ENCODE peak calls at places on chromosomes 3 and 15, in four cellular contexts. P is EL; A is sciatic nerve; V is activated CD8-positive, alpha-beta memory T cell treated with anti-CD3 and anti-CD28 coated beads, Interleukin-2, amount 50 U/mL, for 48 hours. N is an unnamed sample.

GRCh38 chr3:10788451-10788850 is 27.6 kb upstream of the SLC6A11 start:
- DNase-seq in P (no peak), A (no peak), V (no peak), N (no peak)

GRCh38 chr15:71806452-71806931 is 3.9 kb upstream of the NR2E3 start:
- DNase-seq in P (peak; percentile 75), A (no peak), V (no peak), N (no peak)

GRCh38 chr15:90062023-90062728 is 40.1 kb downstream of the IDH2 start:
- DNase-seq in P (no peak), A (no peak), V (no peak), N (peak; percentile 87)

GRCh38 chr15:64746921-64747320 is 28.5 kb downstream of the RBPMS2 start:
- DNase-seq in P (no peak), A (no peak), V (no peak), N (no peak)

GRCh38 chr3:10334461-10334860 is 13.5 kb upstream of the SEC13 start:
- DNase-seq in P (peak; percentile 51), A (no peak), V (no peak), N (no peak)

GRCh38 chr3:100810671-100811070 is 101.4 kb downstream of the TFG start:
- DNase-seq in P (peak; percentile 81), A (no peak), V (no peak), N (no peak)

GRCh38 chr3:122890077-122890484 is 95.2 kb downstream of the SLC49A4 start:
- DNase-seq in P (peak; percentile 47), A (peak; percentile 87), V (no peak), N (no peak)

GRCh38 chr15:69794643-69795461 is 302.9 kb downstream of the TLE3 start:
- DNase-seq in P (peak; percentile 79), A (peak; percentile 72), V (no peak), N (no peak)

GRCh38 chr15:78075490-78076230 is 1.9 kb downstream of the TBC1D2B start:
- DNase-seq in P (peak; percentile 95), A (no peak), V (peak; percentile 49), N (no peak)

GRCh38 chr3:16994842-16995535 is 110.2 kb downstream of the PLCL2 start:
- DNase-seq in P (no peak), A (no peak), V (no peak), N (no peak)

GRCh38 chr3:45154641-45155147 is 8.5 kb upstream of the CDCP1 start:
- DNase-seq in P (peak; percentile 61), A (no peak), V (no peak), N (no peak)

GRCh38 chr3:46908294-46908985 is 30.9 kb downstream of the PTH1R start:
- DNase-seq in P (peak; percentile 35), A (no peak), V (no peak), N (peak; percentile 64)

GRCh38 chr3:87993566-87993965 is 65.2 kb downstream of the CGGBP1 start:
- DNase-seq in P (no peak), A (no peak), V (no peak), N (no peak)

GRCh38 chr3:154427685-154428291 is 2.2 kb downstream of the GPR149 start:
- DNase-seq in P (no peak), A (no peak), V (no peak), N (peak; percentile 61)

GRCh38 chr15:90060797-90061196 is 41.5 kb downstream of the IDH2 start:
- DNase-seq in P (no peak), A (no peak), V (no peak), N (no peak)

GRCh38 chr15:71800835-71801745 is 9.3 kb upstream of the NR2E3 start:
- DNase-seq in P (peak; percentile 81), A (no peak), V (no peak), N (no peak)

GRCh38 chr3:47874438-47874837 is 71.5 kb downstream of the DHX30 start:
- DNase-seq in P (no peak), A (no peak), V (no peak), N (no peak)

GRCh38 chr3:8732413-8732812 is 1.2 kb upstream of the CAV3 start:
- DNase-seq in P (no peak), A (no peak), V (no peak), N (no peak)

GRCh38 chr3:139434764-139435291 is 41.5 kb downstream of the RBP2 start:
- DNase-seq in P (peak; percentile 7), A (no peak), V (no peak), N (no peak)

GRCh38 chr3:135784557-135784956 is 181.0 kb upstream of the PPP2R3A start:
- DNase-seq in P (no peak), A (no peak), V (no peak), N (no peak)

GRCh38 chr3:126337980-126338651 is 19.1 kb downstream of the KLF15 start:
- DNase-seq in P (no peak), A (no peak), V (peak; percentile 13), N (peak; percentile 22)

GRCh38 chr15:20353966-20354883 is 187.4 kb downstream of the GOLGA6L6 start:
- DNase-seq in P (no peak), A (no peak), V (peak; percentile 58), N (peak; percentile 73)

GRCh38 chr15:34828145-34828911 is 33.0 kb upstream of the ACTC1 start:
- DNase-seq in P (no peak), A (no peak), V (no peak), N (no peak)

GRCh38 chr15:60126661-60127060 is 122.5 kb downstream of the FOXB1 start:
- DNase-seq in P (no peak), A (no peak), V (no peak), N (no peak)

GRCh38 chr15:60969658-60970057 is 259.4 kb downstream of the RORA start:
- DNase-seq in P (no peak), A (no peak), V (no peak), N (no peak)

GRCh38 chr3:172591876-172592771 is 68.9 kb upstream of the TNFSF10 start:
- DNase-seq in P (no peak), A (no peak), V (peak; percentile 87), N (no peak)

GRCh38 chr3:36893137-36893557 is 51.7 kb downstream of the TRANK1 start:
- DNase-seq in P (peak; percentile 66), A (no peak), V (no peak), N (no peak)

GRCh38 chr3:113194747-113195400 is 16.5 kb upstream of the BOC start:
- DNase-seq in P (no peak), A (no peak), V (no peak), N (no peak)

GRCh38 chr15:85407421-85408269 is 27.2 kb downstream of the AKAP13 start:
- DNase-seq in P (peak; percentile 91), A (no peak), V (no peak), N (no peak)

GRCh38 chr3:155418426-155418825 is 124.9 kb upstream of the STRIT1 start:
- DNase-seq in P (no peak), A (no peak), V (no peak), N (no peak)

GRCh38 chr15:77804210-77804609 is 171.5 kb upstream of the LINGO1 start:
- DNase-seq in P (no peak), A (no peak), V (no peak), N (no peak)

GRCh38 chr15:101019351-101019750 is 100.2 kb downstream of the LRRK1 start:
- DNase-seq in P (no peak), A (peak; percentile 22), V (peak; percentile 10), N (no peak)

GRCh38 chr3:67719333-67719732 is 64.9 kb upstream of the SUCLG2 start:
- DNase-seq in P (peak; percentile 89), A (no peak), V (no peak), N (no peak)